ENCODE peak calls at places on chromosome 10, in nine cellular contexts. C, Q, I, A, M, U, H, X and P are unnamed samples.
A peak's percentile ranks its signal among the peaks of the same experiment; 100 is the strongest.

GRCh38 chr10:122727426-122727825 is 27.8 kb upstream of the C10orf120 start:
- DNase-seq in C (no peak), Q (no peak), I (no peak), A (no peak), M (no peak), U (no peak), H (no peak), X (no peak), P (no peak)

GRCh38 chr10:29861811-29862505 is 197.4 kb downstream of the JCAD start:
- DNase-seq in C (no peak), Q (no peak), I (no peak), A (no peak), M (no peak), U (no peak), H (no peak), X (no peak), P (no peak)

GRCh38 chr10:101311440-101312067 is 42.4 kb upstream of the BTRC start:
- DNase-seq in C (peak; percentile 24), Q (no peak), I (peak; percentile 13), A (no peak), M (no peak), U (peak; percentile 26), H (no peak), X (no peak), P (no peak)

GRCh38 chr10:130542761-130543160 is 406.6 kb downstream of the GLRX3 start:
- DNase-seq in C (no peak), Q (no peak), I (no peak), A (no peak), M (no peak), U (no peak), H (no peak), X (no peak), P (no peak)

GRCh38 chr10:86017841-86018734 is 348.5 kb downstream of the GRID1 start:
- DNase-seq in C (no peak), Q (no peak), I (peak; percentile 85), A (no peak), M (no peak), U (no peak), H (no peak), X (no peak), P (no peak)

GRCh38 chr10:31317652-31318381 is 1.2 kb upstream of the ZEB1 start:
- DNase-seq in C (no peak), Q (peak; percentile 71), I (peak; percentile 65), A (no peak), M (no peak), U (no peak), H (no peak), X (no peak), P (no peak)

GRCh38 chr10:93067443-93068365 is 6.0 kb upstream of the CYP26A1 start:
- DNase-seq in C (no peak), Q (no peak), I (no peak), A (no peak), M (no peak), U (no peak), H (no peak), X (no peak), P (no peak)

GRCh38 chr10:6512182-6512581 is 67.9 kb downstream of the PRKCQ start:
- DNase-seq in C (no peak), Q (no peak), I (no peak), A (no peak), M (no peak), U (no peak), H (no peak), X (no peak), P (no peak)

GRCh38 chr10:99467236-99467999 is 37.0 kb upstream of the GOT1 start:
- DNase-seq in C (no peak), Q (no peak), I (no peak), A (peak; percentile 9), M (no peak), U (no peak), H (no peak), X (no peak), P (no peak)

GRCh38 chr10:57162231-57162630 is 801.2 kb upstream of the ZWINT start:
- DNase-seq in C (no peak), Q (no peak), I (no peak), A (no peak), M (no peak), U (no peak), H (no peak), X (no peak), P (no peak)

GRCh38 chr10:33126118-33126517 is 168.1 kb upstream of the ITGB1 start:
- DNase-seq in C (peak; percentile 38), Q (no peak), I (no peak), A (peak; percentile 82), M (no peak), U (no peak), H (no peak), X (no peak), P (no peak)

GRCh38 chr10:30538086-30538485 is 91.5 kb downstream of the LYZL2 start:
- DNase-seq in C (no peak), Q (no peak), I (no peak), A (no peak), M (no peak), U (no peak), H (no peak), X (no peak), P (no peak)

GRCh38 chr10:126380352-126381076 is 7.8 kb downstream of the ADAM12 start:
- DNase-seq in C (no peak), Q (no peak), I (no peak), A (no peak), M (no peak), U (no peak), H (no peak), X (no peak), P (no peak)

GRCh38 chr10:68135362-68135761 is 26.1 kb downstream of the MYPN start:
- DNase-seq in C (no peak), Q (no peak), I (no peak), A (no peak), M (no peak), U (no peak), H (no peak), X (no peak), P (no peak)

GRCh38 chr10:113844091-113844490 is 9.8 kb downstream of the DCLRE1A start:
- DNase-seq in C (no peak), Q (no peak), I (no peak), A (no peak), M (no peak), U (no peak), H (no peak), X (no peak), P (no peak)
- H3K36me3 ChIP-seq in C (no peaks in the 10 kb centered on the region), Q (no peaks in the 10 kb centered on the region), I (peaks cover 7% of the 10 kb centered on the region), A (no peaks in the 10 kb centered on the region), M (peaks cover 81% of the 10 kb centered on the region), U (no peaks in the 10 kb centered on the region), H (no peaks in the 10 kb centered on the region), X (no peaks in the 10 kb centered on the region), P (no peaks in the 10 kb centered on the region)

GRCh38 chr10:63384675-63385074 is 81.1 kb downstream of the JMJD1C start:
- DNase-seq in C (no peak), Q (no peak), I (no peak), A (no peak), M (no peak), U (no peak), H (no peak), X (no peak), P (no peak)

GRCh38 chr10:63383141-63383540 is 82.6 kb downstream of the JMJD1C start:
- DNase-seq in C (no peak), Q (no peak), I (no peak), A (no peak), M (no peak), U (no peak), H (no peak), X (no peak), P (no peak)

GRCh38 chr10:63385254-63385653 is 80.5 kb downstream of the JMJD1C start:
- DNase-seq in C (no peak), Q (no peak), I (no peak), A (no peak), M (no peak), U (no peak), H (no peak), X (no peak), P (no peak)

GRCh38 chr10:63382066-63382465 is 83.7 kb downstream of the JMJD1C start:
- DNase-seq in C (no peak), Q (no peak), I (no peak), A (no peak), M (no peak), U (no peak), H (no peak), X (no peak), P (no peak)

GRCh38 chr10:63384001-63384400 is 81.8 kb downstream of the JMJD1C start:
- DNase-seq in C (no peak), Q (no peak), I (no peak), A (no peak), M (no peak), U (no peak), H (no peak), X (no peak), P (no peak)
- H3K36me3 ChIP-seq in C (no peaks in the 10 kb centered on the region), Q (no peaks in the 10 kb centered on the region), I (no peaks in the 10 kb centered on the region), A (no peaks in the 10 kb centered on the region), M (peaks cover 6% of the 10 kb centered on the region), U (no peaks in the 10 kb centered on the region), H (no peaks in the 10 kb centered on the region), X (no peaks in the 10 kb centered on the region), P (no peaks in the 10 kb centered on the region)

DNA sequence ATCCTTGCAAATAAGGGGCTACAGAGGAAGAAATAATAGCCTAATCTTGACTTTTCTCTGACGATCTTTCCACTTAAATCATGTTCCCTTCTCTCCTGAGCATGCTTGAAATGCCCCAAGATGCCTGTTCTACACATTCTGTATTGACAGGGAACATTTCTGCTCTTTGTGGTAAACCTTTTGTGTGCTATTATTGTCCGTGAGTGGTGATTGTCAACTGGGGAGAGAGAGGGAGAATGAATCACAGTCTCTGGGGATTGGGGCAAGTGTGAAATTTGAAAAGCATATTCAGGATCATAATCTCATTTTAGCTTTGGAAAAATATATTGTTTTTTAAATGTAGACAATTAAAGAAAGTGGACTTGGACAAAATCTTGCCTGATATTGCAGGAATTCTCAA is 20.6 kb downstream of the UBTD1 start:
- DNase-seq in C (no peak), Q (no peak), I (no peak), A (no peak), M (no peak), U (no peak), H (no peak), X (no peak), P (no peak)
- H3K36me3 ChIP-seq in C (no peaks in the 10 kb centered on the region), Q (no peaks in the 10 kb centered on the region), I (no peaks in the 10 kb centered on the region), A (no peaks in the 10 kb centered on the region), M (no peaks in the 10 kb centered on the region), U (no peaks in the 10 kb centered on the region), H (no peaks in the 10 kb centered on the region), X (no peaks in the 10 kb centered on the region), P (no peaks in the 10 kb centered on the region)

GRCh38 chr10:42519079-42519478 is 119.3 kb downstream of the ZNF33B start:
- DNase-seq in C (no peak), Q (no peak), I (no peak), A (no peak), M (no peak), U (no peak), H (no peak), X (no peak), P (no peak)

GRCh38 chr10:42519761-42520460 is 118.5 kb downstream of the ZNF33B start:
- DNase-seq in C (no peak), Q (no peak), I (no peak), A (no peak), M (no peak), U (no peak), H (no peak), X (no peak), P (no peak)

DNA sequence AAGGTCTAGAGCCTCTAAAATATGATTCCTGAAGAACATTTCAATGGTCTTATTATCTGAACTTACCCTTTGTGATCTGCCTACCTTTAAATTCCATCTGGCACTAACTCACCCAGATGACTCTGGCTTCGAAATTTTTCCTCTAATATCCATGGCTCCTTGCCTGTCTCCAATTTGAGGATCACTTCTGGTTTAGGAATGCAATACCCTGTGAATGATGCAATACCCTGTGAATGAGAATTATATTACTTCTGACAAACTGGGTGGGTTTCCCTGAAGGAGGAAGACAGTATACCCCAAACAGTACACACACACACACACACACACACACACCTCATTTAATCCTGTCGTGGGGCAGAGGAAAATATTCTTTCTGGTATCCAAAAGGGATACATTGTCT is 115.3 kb downstream of the ZNF33B start:
- DNase-seq in C (no peak), Q (no peak), I (no peak), A (no peak), M (no peak), U (no peak), H (no peak), X (no peak), P (no peak)
- H3K36me3 ChIP-seq in C (no peaks in the 10 kb centered on the region), Q (peaks cover 44% of the 10 kb centered on the region), I (peaks cover 35% of the 10 kb centered on the region), A (peaks cover 5% of the 10 kb centered on the region), M (peaks cover 55% of the 10 kb centered on the region), U (peaks cover 4% of the 10 kb centered on the region), H (no peaks in the 10 kb centered on the region), X (no peaks in the 10 kb centered on the region), P (peaks cover 62% of the 10 kb centered on the region)